ENCODE peak calls at places on chromosomes 11 and 22, in seven cellular contexts. G, F, B, H, E, W and C are unnamed samples.

GRCh38 chr11:15837901-15838489 is 518.4 kb downstream of the SOX6 start:
- DNase-seq in B (no peak), E (no peak), G (no peak), F (no peak), W (no peak), H (no peak), C (no peak)

GRCh38 chr11:132054822-132055221 is 684.4 kb downstream of the NTM start:
- DNase-seq in G (no peak), F (no peak), E (no peak), W (no peak), H (peak; percentile 90), B (no peak), C (no peak)

GRCh38 chr11:33402066-33402465 is 144.9 kb downstream of the HIPK3 start:
- DNase-seq in F (no peak), H (no peak), W (no peak), E (no peak), G (no peak), B (no peak), C (no peak)

GRCh38 chr11:64858467-64859401 is 14.3 kb upstream of the CDC42BPG start:
- DNase-seq in B (peak; percentile 59), F (no peak), H (no peak), W (no peak), E (no peak), G (no peak), C (peak; percentile 65)

GRCh38 chr22:26725012-26725676 is 67.8 kb downstream of the MIAT start:
- DNase-seq in E (no peak), H (no peak), F (no peak), W (no peak), B (no peak), G (no peak), C (no peak)

GRCh38 chr22:22935546-22936157 is 48.0 kb downstream of the IGLL5 start:
- DNase-seq in E (no peak), F (no peak), H (no peak), G (no peak), B (no peak), W (no peak), C (no peak)

GRCh38 chr22:17910561-17911311 is 113.6 kb downstream of the MICAL3 start:
- DNase-seq in H (peak; percentile 84), E (peak; percentile 50), B (no peak), G (peak; percentile 85), F (peak; percentile 29), W (peak; percentile 7), C (no peak)

GRCh38 chr11:123184531-123184930 is 10.5 kb downstream of the CLMP start:
- DNase-seq in G (no peak), F (no peak), B (no peak), E (no peak), W (no peak), H (no peak), C (no peak)

GRCh38 chr11:117861151-117862018 is 15.1 kb downstream of the FXYD6 start:
- DNase-seq in W (no peak), E (no peak), F (peak; percentile 31), G (peak; percentile 59), B (no peak), H (no peak), C (no peak)

GRCh38 chr11:134586726-134587125 is 174.7 kb upstream of the B3GAT1 start:
- DNase-seq in B (no peak), F (no peak), G (peak; percentile 26), E (no peak), W (no peak), H (no peak), C (no peak)

GRCh38 chr22:42913874-42914510 is 56.9 kb upstream of the ARFGAP3 start:
- DNase-seq in G (no peak), F (no peak), H (no peak), W (no peak), E (peak; percentile 42), B (no peak), C (no peak)

GRCh38 chr11:8959546-8960166 is 4.6 kb downstream of the TMEM9B start:
- DNase-seq in B (no peak), W (peak; percentile 81), G (no peak), E (peak; percentile 66), H (peak; percentile 86), F (peak; percentile 13), C (no peak)

GRCh38 chr11:64655901-64656601 is 65.0 kb downstream of the SLC22A12 start:
- DNase-seq in G (no peak), F (no peak), H (no peak), B (no peak), E (no peak), W (no peak), C (no peak)

GRCh38 chr22:46734830-46735453 is 3.1 kb downstream of the CERK start:
- DNase-seq in W (no peak), F (no peak), E (peak; percentile 62), B (peak; percentile 52), H (no peak), G (no peak), C (peak; percentile 77)

GRCh38 chr11:118200497-118200896 is 24.1 kb upstream of the SCN2B start:
- DNase-seq in F (no peak), H (no peak), E (no peak), B (no peak), W (no peak), G (no peak), C (no peak)

GRCh38 chr11:123302751-123303195 is 107.7 kb upstream of the CLMP start:
- DNase-seq in W (no peak), G (no peak), F (no peak), B (no peak), H (peak; percentile 44), E (no peak), C (no peak)

GRCh38 chr11:78032090-78032489 is 9.0 kb upstream of the KCTD14 start:
- DNase-seq in B (no peak), F (no peak), W (no peak), G (no peak), E (peak; percentile 76), H (no peak), C (no peak)

GRCh38 chr11:92226331-92227232 is 2.0 kb downstream of the FAT3 start:
- DNase-seq in G (no peak), B (no peak), H (no peak), W (no peak), F (peak; percentile 50), E (no peak), C (no peak)

GRCh38 chr11:17747131-17747955 is 12.8 kb downstream of the KCNC1 start:
- DNase-seq in H (no peak), F (no peak), E (no peak), G (no peak), W (no peak), B (no peak), C (no peak)

GRCh38 chr11:66337103-66337899 is 1.1 kb upstream of the RIN1 start:
- DNase-seq in B (no peak), G (no peak), H (peak; percentile 82), E (no peak), W (no peak), F (no peak), C (no peak)

GRCh38 chr11:126336065-126336464 is 19.4 kb upstream of the ST3GAL4 start:
- DNase-seq in G (no peak), F (no peak), W (no peak), H (no peak), E (no peak), B (no peak), C (no peak)

GRCh38 chr11:102940714-102941588 is 14.6 kb downstream of the MMP13 start:
- DNase-seq in F (peak; percentile 38), B (no peak), H (peak; percentile 76), W (peak; percentile 54), G (no peak), E (peak; percentile 70), C (no peak)